ENCODE peak calls at places on chromosomes 12 and 14, in six cellular contexts. Q is CD8-positive, alpha-beta T cell; J is testis; F is psoas muscle; H is astrocyte of the spinal cord; Y is HepG2. C is an unnamed sample.

GRCh38 chr12:48865141-48865440 is 579 bp downstream of the RND1 start:
- DNase-seq in Q (no peak), J (no peak), F (no peak), H (no peak), Y (no peak), C (no peak)

GRCh38 chr12:111532741-111533140 is 66.4 kb downstream of the ATXN2 start:
- DNase-seq in Q (no peak), J (no peak), F (no peak), H (no peak), Y (no peak), C (no peak)

GRCh38 chr14:65069874-65070709 is 32.2 kb downstream of the MAX start:
- DNase-seq in Q (no peak), J (no peak), F (no peak), H (no peak), Y (no peak), C (no peak)

GRCh38 chr14:67526676-67527459 is 6.2 kb upstream of the PLEKHH1 start:
- DNase-seq in Q (no peak), J (peak), F (peak), H (peak), Y (peak), C (peak)

GRCh38 chr14:72678360-72678759 is 215.5 kb downstream of the DPF3 start:
- DNase-seq in Q (no peak), J (no peak), F (no peak), H (peak), Y (no peak), C (peak)

GRCh38 chr12:54024127-54024526 is 4.1 kb upstream of the HOXC6 start:
- DNase-seq in Q (no peak), J (no peak), F (peak), H (no peak), Y (no peak), C (no peak)

GRCh38 chr14:74980746-74981661 is 21.7 kb upstream of the EIF2B2 start:
- DNase-seq in Q (no peak), J (peak), F (peak), H (peak), Y (no peak), C (peak)

GRCh38 chr12:126362490-126362889 is 1297.3 kb downstream of the AACS start:
- DNase-seq in Q (no peak), J (no peak), F (no peak), H (peak), Y (no peak), C (peak)

GRCh38 chr14:104925214-104925899 is 678 bp downstream of the PLD4 start:
- DNase-seq in Q (no peak), J (no peak), F (no peak), H (no peak), Y (no peak), C (no peak)

GRCh38 chr14:64673748-64674147 is 30.5 kb upstream of the PLEKHG3 start:
- DNase-seq in Q (peak), J (no peak), F (no peak), H (no peak), Y (no peak), C (peak)

GRCh38 chr12:91289072-91289471 is 106.5 kb upstream of the DCN start:
- DNase-seq in Q (no peak), J (no peak), F (no peak), H (no peak), Y (no peak), C (no peak)

GRCh38 chr12:108773798-108774788 is 42.8 kb upstream of the CORO1C start:
- DNase-seq in Q (no peak), J (peak), F (peak), H (peak), Y (peak), C (peak)

GRCh38 chr12:69161835-69162234 is 77.5 kb upstream of the CPSF6 start:
- DNase-seq in Q (no peak), J (no peak), F (no peak), H (no peak), Y (no peak), C (peak)

GRCh38 chr14:50399251-50400032 is 2.8 kb upstream of the CDKL1 start:
- DNase-seq in Q (no peak), J (peak), F (no peak), H (peak), Y (no peak), C (peak)

GRCh38 chr14:33377596-33378390 is 439.1 kb downstream of the NPAS3 start:
- DNase-seq in Q (no peak), J (no peak), F (no peak), H (no peak), Y (no peak), C (no peak)

GRCh38 chr12:55696796-55697462 is 10.8 kb downstream of the ITGA7 start:
- DNase-seq in Q (no peak), J (no peak), F (no peak), H (no peak), Y (no peak), C (no peak)

GRCh38 chr14:68668028-68668427 is 124.8 kb downstream of the ZFP36L1 start:
- DNase-seq in Q (no peak), J (no peak), F (no peak), H (no peak), Y (no peak), C (no peak)

GRCh38 chr14:76955575-76956252 is 72.8 kb downstream of the IRF2BPL start:
- DNase-seq in Q (peak), J (no peak), F (peak), H (peak), Y (peak), C (peak)

GRCh38 chr14:101889898-101890297 is 74.5 kb upstream of the DYNC1H1 start:
- DNase-seq in Q (no peak), J (no peak), F (no peak), H (no peak), Y (no peak), C (peak)

GRCh38 chr12:71548906-71549305 is 109.3 kb downstream of the LGR5 start:
- DNase-seq in Q (no peak), J (no peak), F (no peak), H (no peak), Y (no peak), C (no peak)

GRCh38 chr14:62691613-62692489 is 353.4 kb downstream of the KCNH5 start:
- DNase-seq in Q (no peak), J (no peak), F (no peak), H (peak), Y (peak), C (peak)

GRCh38 chr12:49627752-49628360 is 4.5 kb downstream of the PRPF40B start:
- DNase-seq in Q (no peak), J (no peak), F (no peak), H (peak), Y (no peak), C (no peak)

GRCh38 chr14:93116676-93117200 is 1.0 kb upstream of the ITPK1 start:
- DNase-seq in Q (no peak), J (no peak), F (no peak), H (no peak), Y (no peak), C (no peak)
- H3K4me3 ChIP-seq in Q (peak), J (peak), F (peak), H (peak), Y (peak), C (peak)

GRCh38 chr14:86961106-86961716 is 1031.8 kb downstream of the GALC start:
- DNase-seq in Q (no peak), J (no peak), F (no peak), H (no peak), Y (peak), C (no peak)
- TF ChIP-seq CTCF in Q (no peak), J (no peak), F (no peak), H (peak), Y (peak), C (peak)

DNA sequence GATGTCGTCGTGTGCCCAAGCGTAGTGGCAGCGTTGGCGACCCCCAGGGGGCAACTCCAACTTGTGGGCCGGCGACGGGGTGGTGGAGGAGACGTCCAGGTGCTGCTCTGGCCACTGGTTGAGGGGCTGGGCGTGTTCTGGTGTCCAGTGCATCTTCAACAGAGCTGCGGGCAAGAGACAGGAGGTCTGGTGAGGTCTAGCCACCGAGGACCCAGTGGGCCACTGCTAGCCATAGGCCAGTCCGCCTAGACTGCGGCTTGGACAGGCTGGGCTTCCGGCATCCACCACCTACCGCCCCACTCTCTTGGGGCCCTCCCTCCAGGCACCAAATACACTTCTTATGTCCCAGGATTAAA is 26.3 kb downstream of the FIGNL2 start:
- DNase-seq in Q (no peak), J (no peak), F (no peak), H (no peak), Y (no peak), C (no peak)
- H3K4me3 ChIP-seq in Q (peak), J (peak), F (no peak), H (peak), Y (no peak), C (peak)

GRCh38 chr12:12572659-12573058 is 10.0 kb upstream of the DUSP16 start:
- DNase-seq in Q (no peak), J (no peak), F (no peak), H (no peak), Y (no peak), C (no peak)
- TF ChIP-seq CTCF in Q (no peak), J (no peak), F (no peak), H (no peak), Y (no peak), C (no peak)

GRCh38 chr12:124902916-124903315 is 11.5 kb downstream of the UBC start:
- DNase-seq in Q (no peak), J (no peak), F (peak), H (no peak), Y (no peak), C (no peak)
- H3K4me3 ChIP-seq in Q (no peak), J (no peak), F (no peak), H (no peak), Y (no peak), C (no peak)